ENCODE peak calls at places on chromosome 1, in nine cellular contexts. H is H9; Q is adipocyte; B is tibial artery; Z is tibial nerve; N is T follicular helper cell; L is activated CD4-positive, alpha-beta T cell treated with anti-CD3 and anti-CD28 coated beads, Interleukin-2, amount 10 ng/mL, durations not matched to agents 7 days and 5 days; A is GM23248; X is T-helper 9 cell. U is an unnamed sample.

GRCh38 chr1:14320518-14320917 is 278.0 kb upstream of the KAZN start:
- DNase-seq in H (no peak), Q (peak), B (no peak), Z (no peak), N (no peak), L (no peak), A (peak), X (no peak), U (no peak)

GRCh38 chr1:227763246-227764018 is 28.2 kb downstream of the SNAP47 start:
- DNase-seq in H (no peak), Q (no peak), B (no peak), Z (no peak), N (no peak), L (no peak), A (no peak), X (no peak), U (no peak)

GRCh38 chr1:60265560-60266535 is 192.3 kb upstream of the C1orf87 start:
- DNase-seq in H (no peak), Q (peak), B (no peak), Z (no peak), N (no peak), L (no peak), A (peak), X (no peak), U (no peak)

GRCh38 chr1:43711524-43712386 is 4.4 kb downstream of the ST3GAL3 start:
- DNase-seq in H (no peak), Q (peak), B (no peak), Z (no peak), N (no peak), L (no peak), A (peak), X (no peak), U (no peak)

GRCh38 chr1:65393345-65393744 is 27.1 kb upstream of the LEPR start:
- DNase-seq in H (no peak), Q (peak), B (no peak), Z (no peak), N (no peak), L (peak), A (peak), X (no peak), U (no peak)

GRCh38 chr1:84492726-84493125 is 13.5 kb upstream of the SPATA1 start:
- DNase-seq in H (no peak), Q (no peak), B (no peak), Z (no peak), N (no peak), L (no peak), A (no peak), X (no peak), U (no peak)

GRCh38 chr1:11180342-11180744 is 8.8 kb upstream of the ANGPTL7 start:
- DNase-seq in H (no peak), Q (peak), B (peak), Z (no peak), N (no peak), L (no peak), A (peak), X (no peak), U (no peak)

GRCh38 chr1:158208717-158209116 is 28.0 kb downstream of the CD1D start:
- DNase-seq in H (no peak), Q (no peak), B (no peak), Z (no peak), N (no peak), L (no peak), A (no peak), X (no peak), U (no peak)

GRCh38 chr1:174768949-174769348 is 230.8 kb upstream of the CACYBP start:
- DNase-seq in H (no peak), Q (no peak), B (no peak), Z (no peak), N (no peak), L (no peak), A (no peak), X (no peak), U (no peak)

GRCh38 chr1:116916533-116917460 is 7.1 kb downstream of the PTGFRN start:
- DNase-seq in H (no peak), Q (no peak), B (no peak), Z (no peak), N (no peak), L (no peak), A (no peak), X (no peak), U (no peak)

GRCh38 chr1:246058478-246058877 is 448.6 kb downstream of the SMYD3 start:
- DNase-seq in H (no peak), Q (no peak), B (no peak), Z (no peak), N (no peak), L (no peak), A (peak), X (no peak), U (no peak)

GRCh38 chr1:117366982-117367768 is at the start of gene MAN1A2:
- DNase-seq in H (peak), Q (peak), B (peak), Z (peak), N (peak), L (peak), A (peak), X (peak), U (peak)

GRCh38 chr1:110234691-110235090 is 24.6 kb downstream of the KCNC4 start:
- DNase-seq in H (no peak), Q (no peak), B (no peak), Z (no peak), N (no peak), L (no peak), A (peak), X (no peak), U (no peak)

GRCh38 chr1:109792056-109792831 is 28.5 kb upstream of the EPS8L3 start:
- DNase-seq in H (peak), Q (peak), B (peak), Z (no peak), N (no peak), L (no peak), A (peak), X (no peak), U (peak)

GRCh38 chr1:52368383-52369172 is 2.6 kb upstream of the CC2D1B start:
- DNase-seq in H (peak), Q (peak), B (no peak), Z (no peak), N (peak), L (peak), A (peak), X (peak), U (no peak)